ENCODE peak calls at places on chromosomes 12 and 14, in ten cellular contexts. I is M059J; T is amygdala; L is HFF-Myc; S is cerebellum; R is dorsolateral prefrontal cortex; U is GM12865; E is stimulated activated CD8-positive, alpha-beta memory T cell treated with anti-CD3 and anti-CD28 coated beads, Interleukin-4, amount 100 ng/mL, for 24 hours; H is psoas muscle; K is endothelial cell. M is an unnamed sample.
A peak's percentile ranks its signal among the peaks of the same experiment; 100 is the strongest.

GRCh38 chr12:32714772-32715171 is 35.7 kb downstream of the DNM1L start:
- DNase-seq in R (no peak), T (no peak), I (no peak), L (no peak), H (no peak), E (no peak), U (no peak), K (no peak), S (no peak), M (no peak)

GRCh38 chr14:38042356-38042755 is 165.3 kb upstream of the SSTR1 start:
- DNase-seq in E (no peak), U (no peak), L (peak; percentile 63), R (no peak), S (no peak), I (peak; percentile 75), T (no peak), K (no peak), H (no peak), M (no peak)

GRCh38 chr12:569803-570236 is 93.4 kb downstream of the NINJ2 start:
- DNase-seq in K (peak; percentile 93), U (peak; percentile 79), R (peak; percentile 79), T (peak; percentile 82), E (peak; percentile 78), L (no peak), S (peak; percentile 86), I (peak; percentile 80), H (peak; percentile 93), M (no peak)

GRCh38 chr12:104090685-104091084 is 26.4 kb downstream of the HCFC2 start:
- DNase-seq in L (no peak), U (no peak), E (no peak), H (no peak), R (no peak), I (no peak), T (no peak), S (no peak), K (no peak), M (no peak)

GRCh38 chr14:49895480-49895879 is 2.6 kb downstream of the ARF6 start:
- DNase-seq in R (no peak), I (no peak), S (no peak), H (no peak), E (no peak), K (no peak), L (no peak), T (no peak), U (no peak), M (no peak)

GRCh38 chr12:751828-752672 is at the start of gene WNK1:
- DNase-seq in H (peak; percentile 97), U (peak; percentile 99), S (peak; percentile 96), R (peak; percentile 97), L (peak; percentile 98), K (peak; percentile 97), I (peak; percentile 98), T (peak; percentile 98), E (peak; percentile 97), M (peak; percentile 93)

GRCh38 chr14:98189521-98189920 is 1082.5 kb downstream of the BCL11B start:
- DNase-seq in K (no peak), T (no peak), E (no peak), H (no peak), U (no peak), L (no peak), I (no peak), R (no peak), S (no peak), M (no peak)

GRCh38 chr14:102232348-102232625 is 72.7 kb downstream of the MOK start:
- DNase-seq in R (no peak), S (no peak), I (no peak), T (no peak), K (no peak), L (no peak), U (no peak), H (no peak), E (no peak), M (no peak)

GRCh38 chr12:124511259-124511985 is 56.0 kb downstream of the NCOR2 start:
- DNase-seq in H (no peak), I (no peak), L (no peak), R (no peak), T (no peak), U (no peak), E (no peak), K (no peak), S (no peak), M (no peak)

GRCh38 chr12:122871851-122872785 is 23.8 kb downstream of the VPS37B start:
- DNase-seq in U (peak; percentile 74), R (peak; percentile 37), E (peak; percentile 56), I (no peak), K (no peak), L (no peak), S (no peak), H (no peak), T (peak; percentile 75), M (no peak)

GRCh38 chr12:28645436-28645835 is 455.2 kb downstream of the CCDC91 start:
- DNase-seq in H (no peak), E (no peak), S (no peak), I (no peak), R (no peak), K (no peak), T (no peak), L (no peak), U (no peak), M (no peak)

GRCh38 chr12:11653215-11653753 is 3.8 kb downstream of the ETV6 start:
- DNase-seq in H (no peak), K (no peak), U (peak; percentile 88), T (no peak), I (peak; percentile 28), L (no peak), S (no peak), R (no peak), E (peak; percentile 38), M (no peak)

GRCh38 chr12:56808954-56809353 is 45.8 kb downstream of the HSD17B6 start:
- DNase-seq in E (no peak), H (no peak), L (no peak), T (no peak), R (no peak), S (no peak), K (no peak), U (no peak), I (peak; percentile 74), M (no peak)

GRCh38 chr14:105905456-105905855 is 379.1 kb downstream of the TMEM121 start:
- DNase-seq in S (no peak), R (no peak), T (no peak), I (no peak), E (no peak), K (no peak), L (no peak), U (no peak), H (no peak), M (no peak)

GRCh38 chr12:89951694-89952060 is 243.0 kb upstream of the ATP2B1 start:
- DNase-seq in H (no peak), I (no peak), R (no peak), U (no peak), S (no peak), L (no peak), K (no peak), T (no peak), E (no peak), M (no peak)

GRCh38 chr12:42332301-42332894 is 6.4 kb downstream of the PPHLN1 start:
- DNase-seq in L (no peak), S (peak; percentile 53), R (peak; percentile 45), T (peak; percentile 68), H (no peak), K (peak; percentile 19), E (no peak), I (peak; percentile 53), U (peak; percentile 64), M (no peak)